ENCODE peak calls at places on chromosomes 13 and 19, in nine cellular contexts. D is testis; H is fibroblast of villous mesenchyme; O is nephron progenitor cell; L is AG09309; S is activated CD8-positive, alpha-beta T cell treated with anti-CD3 and anti-CD28 coated beads for 36 hours; A is epithelial cell of esophagus; F is lower leg skin; G is AG10803. J is an unnamed sample.

GRCh38 chr19:51354103-51354741 is 12.0 kb downstream of the ETFB start:
- DNase-seq in D (no peak), H (no peak), O (peak), L (no peak), S (no peak), A (no peak), F (no peak), G (no peak), J (no peak)

GRCh38 chr13:70905035-70905434 is 796.8 kb upstream of the KLHL1 start:
- DNase-seq in D (no peak), H (no peak), O (no peak), L (no peak), S (no peak), A (peak), F (no peak), G (no peak), J (no peak)

GRCh38 chr13:70310720-70311119 is 202.5 kb upstream of the KLHL1 start:
- DNase-seq in D (peak), H (no peak), O (peak), L (no peak), S (no peak), A (peak), F (no peak), G (no peak), J (no peak)

GRCh38 chr19:54248016-54248601 is 5.5 kb upstream of the LILRA6 start:
- DNase-seq in D (no peak), H (no peak), O (no peak), L (no peak), S (peak), A (no peak), F (no peak), G (no peak), J (peak)

GRCh38 chr13:35953537-35954206 is 177.5 kb downstream of the DCLK1 start:
- DNase-seq in D (peak), H (peak), O (peak), L (peak), S (no peak), A (peak), F (peak), G (peak), J (peak)

GRCh38 chr13:45714170-45714569 is 12.1 kb downstream of the CBY2 start:
- DNase-seq in D (no peak), H (no peak), O (no peak), L (no peak), S (no peak), A (no peak), F (peak), G (no peak), J (no peak)

GRCh38 chr13:40060318-40061007 is 405.0 kb downstream of the COG6 start:
- DNase-seq in D (peak), H (peak), O (no peak), L (peak), S (peak), A (peak), F (peak), G (peak), J (peak)

GRCh38 chr19:17431417-17431816 is 11.6 kb downstream of the MVB12A start:
- DNase-seq in D (no peak), H (no peak), O (no peak), L (no peak), S (no peak), A (no peak), F (no peak), G (no peak), J (no peak)

GRCh38 chr19:12838182-12838890 is at the start of gene MAST1:
- DNase-seq in D (peak), H (peak), O (peak), L (no peak), S (peak), A (peak), F (no peak), G (no peak), J (no peak)

GRCh38 chr13:79451500-79451962 is 29.4 kb upstream of the NDFIP2 start:
- DNase-seq in D (no peak), H (peak), O (no peak), L (peak), S (peak), A (peak), F (no peak), G (peak), J (peak)

GRCh38 chr13:78826936-78827335 is 168.0 kb upstream of the OBI1 start:
- DNase-seq in D (no peak), H (no peak), O (no peak), L (no peak), S (no peak), A (no peak), F (no peak), G (no peak), J (no peak)

GRCh38 chr19:49952906-49953305 is 8.1 kb downstream of the SIGLEC11 start:
- DNase-seq in D (no peak), H (no peak), O (no peak), L (no peak), S (no peak), A (no peak), F (no peak), G (no peak), J (no peak)

GRCh38 chr13:50340566-50341287 is 325.5 kb downstream of the KCNRG start:
- DNase-seq in D (peak), H (no peak), O (no peak), L (no peak), S (no peak), A (no peak), F (no peak), G (no peak), J (no peak)

GRCh38 chr13:97539651-97540230 is 105.8 kb downstream of the RAP2A start:
- DNase-seq in D (no peak), H (peak), O (no peak), L (no peak), S (no peak), A (peak), F (no peak), G (no peak), J (peak)

GRCh38 chr19:17327654-17328516 is 6.8 kb downstream of the ANO8 start:
- DNase-seq in D (peak), H (peak), O (peak), L (no peak), S (peak), A (peak), F (no peak), G (no peak), J (no peak)

GRCh38 chr19:42306646-42307045 is 4.2 kb upstream of the PAFAH1B3 start:
- DNase-seq in D (peak), H (no peak), O (no peak), L (no peak), S (no peak), A (no peak), F (no peak), G (no peak), J (no peak)

GRCh38 chr13:46334008-46334407 is 53.0 kb downstream of the RUBCNL start:
- DNase-seq in D (no peak), H (no peak), O (no peak), L (no peak), S (no peak), A (no peak), F (no peak), G (no peak), J (no peak)

GRCh38 chr19:45918721-45919120 is 4.1 kb upstream of the NANOS2 start:
- DNase-seq in D (no peak), H (no peak), O (no peak), L (no peak), S (no peak), A (no peak), F (no peak), G (no peak), J (no peak)

GRCh38 chr19:7515091-7515470 is 822 bp upstream of the ZNF358 start:
- DNase-seq in D (no peak), H (peak), O (no peak), L (no peak), S (no peak), A (no peak), F (no peak), G (no peak), J (no peak)

GRCh38 chr19:27740396-27740795 is 1472.6 kb downstream of the UQCRFS1 start:
- DNase-seq in D (no peak), H (no peak), O (no peak), L (no peak), S (no peak), A (no peak), F (peak), G (no peak), J (no peak)

DNA sequence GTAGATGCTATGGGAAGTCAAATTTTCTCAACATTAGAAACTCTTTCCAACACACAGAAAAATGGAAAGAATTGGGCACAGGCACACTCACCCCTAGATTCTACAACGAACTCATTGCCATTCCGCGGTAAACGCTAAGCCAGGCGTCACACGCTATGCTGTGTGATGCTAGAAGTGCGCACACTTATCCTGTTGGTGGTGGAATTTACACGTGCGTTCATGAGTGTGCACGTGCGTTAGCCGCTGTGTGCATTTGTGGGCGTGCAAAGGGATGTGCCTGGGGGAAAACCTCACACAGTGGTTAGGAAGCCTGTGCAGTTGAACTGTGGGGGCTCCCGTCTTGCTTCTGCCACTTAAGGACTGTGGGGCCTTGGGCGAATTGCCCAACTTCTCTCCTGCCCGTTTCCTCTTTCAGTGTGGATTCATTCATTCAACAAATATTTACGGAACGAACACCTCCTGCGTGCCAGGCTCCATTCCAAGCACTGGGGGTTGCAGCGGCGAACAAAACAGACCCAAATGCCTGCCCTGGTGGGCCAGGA is 7.7 kb downstream of the NFILZ start:
- DNase-seq in D (peak), H (no peak), O (no peak), L (peak), S (peak), A (no peak), F (no peak), G (peak), J (no peak)
- TF ChIP-seq CTCF in D (no peak), H (no peak), O (no peak), L (no peak), S (no peak), A (no peak), F (no peak), G (no peak), J (no peak)

DNA sequence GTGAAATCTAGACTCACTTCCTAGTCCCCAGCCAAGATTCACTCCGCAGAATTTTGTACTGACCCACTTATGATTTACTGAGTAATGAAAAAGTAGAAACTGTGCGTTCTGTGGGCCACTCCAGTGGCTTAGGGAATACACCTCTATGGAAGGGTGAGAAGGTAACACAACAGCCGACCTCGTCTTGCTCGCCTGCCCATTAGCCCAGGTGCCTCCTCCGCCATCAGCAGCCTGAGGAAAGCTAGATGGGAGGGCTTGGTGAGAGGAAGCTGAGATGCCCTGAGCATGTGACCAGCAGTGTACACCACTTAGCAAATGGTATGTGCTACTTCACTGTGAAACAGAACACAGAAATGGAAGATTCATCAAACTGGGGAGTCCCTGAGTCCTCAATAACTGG is 98.3 kb upstream of the SOX1 start:
- DNase-seq in D (no peak), H (no peak), O (no peak), L (no peak), S (no peak), A (no peak), F (peak), G (no peak), J (no peak)
- TF ChIP-seq CTCF in D (no peak), H (no peak), O (no peak), L (no peak), S (no peak), A (no peak), F (no peak), G (no peak), J (no peak)

GRCh38 chr13:44051405-44051804 is 171.7 kb downstream of the LACC1 start:
- DNase-seq in D (no peak), H (no peak), O (no peak), L (no peak), S (no peak), A (no peak), F (no peak), G (no peak), J (no peak)

GRCh38 chr13:44049546-44049945 is 169.8 kb downstream of the LACC1 start:
- DNase-seq in D (no peak), H (no peak), O (no peak), L (no peak), S (no peak), A (no peak), F (no peak), G (no peak), J (no peak)

GRCh38 chr13:44051923-44052322 is 172.2 kb downstream of the LACC1 start:
- DNase-seq in D (no peak), H (peak), O (no peak), L (no peak), S (no peak), A (no peak), F (no peak), G (no peak), J (no peak)

GRCh38 chr13:44048326-44048725 is 168.6 kb downstream of the LACC1 start:
- DNase-seq in D (no peak), H (no peak), O (no peak), L (no peak), S (no peak), A (no peak), F (no peak), G (no peak), J (no peak)

DNA sequence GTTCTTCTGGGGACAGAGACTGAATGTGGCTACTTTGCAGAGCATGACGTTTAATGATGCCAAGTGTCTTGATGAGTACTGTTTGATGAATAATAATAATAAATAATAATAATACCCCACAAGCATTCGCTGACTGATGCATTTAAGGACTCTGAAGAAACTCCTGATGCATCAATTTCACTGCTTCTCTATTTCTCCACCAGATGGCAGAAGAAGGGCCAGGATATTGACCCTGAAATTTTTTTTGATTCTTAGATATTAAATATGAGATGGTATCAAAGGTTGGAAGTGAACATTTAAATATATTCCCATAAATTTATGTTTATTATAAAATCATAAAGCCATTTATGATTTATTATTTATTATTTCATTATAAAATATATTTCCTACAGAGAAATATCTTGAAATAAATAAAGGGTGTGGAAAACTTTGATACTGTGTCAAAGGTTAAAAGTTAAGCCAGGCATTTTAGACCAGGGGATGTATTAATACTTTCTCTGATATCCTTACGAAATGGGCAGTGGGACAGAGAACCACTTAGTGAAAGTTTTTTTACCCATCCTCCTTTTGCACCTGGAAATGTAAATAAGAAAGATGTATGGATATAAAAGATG is 170.9 kb downstream of the LACC1 start:
- DNase-seq in D (no peak), H (peak), O (no peak), L (no peak), S (no peak), A (peak), F (no peak), G (peak), J (peak)
- TF ChIP-seq CTCF in D (peak), H (peak), O (peak), L (peak), S (peak), A (peak), F (no peak), G (peak), J (peak)

DNA sequence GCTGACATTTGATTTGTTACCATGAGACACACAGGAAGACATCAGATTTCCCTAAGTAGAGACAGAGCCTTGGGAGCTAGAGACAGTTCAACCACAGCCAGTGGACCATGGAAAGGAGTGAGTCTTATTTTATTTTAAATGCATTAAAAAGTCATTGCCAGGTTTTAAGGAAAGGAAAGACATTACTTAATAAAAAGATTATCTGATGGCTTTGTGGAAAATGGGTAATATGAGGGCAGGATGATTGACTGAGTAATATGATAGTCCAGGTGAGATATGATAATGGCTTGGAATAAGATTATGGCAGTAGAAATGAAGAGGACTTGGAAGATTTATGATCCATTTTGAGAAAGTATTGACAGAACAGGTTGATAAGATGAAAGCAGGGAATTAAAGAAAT is 580.1 kb downstream of the GPC5 start:
- DNase-seq in D (no peak), H (no peak), O (no peak), L (no peak), S (no peak), A (no peak), F (no peak), G (no peak), J (no peak)
- TF ChIP-seq CTCF in D (no peak), H (no peak), O (no peak), L (no peak), S (no peak), A (no peak), F (no peak), G (no peak), J (no peak)

GRCh38 chr13:99087130-99087953 is 109.5 kb upstream of the DOCK9 start:
- DNase-seq in D (peak), H (peak), O (peak), L (peak), S (peak), A (peak), F (peak), G (peak), J (peak)
- TF ChIP-seq CTCF in D (no peak), H (peak), O (peak), L (peak), S (peak), A (peak), F (no peak), G (peak), J (no peak)

GRCh38 chr13:96025283-96025682 is 27.9 kb downstream of the UGGT2 start:
- DNase-seq in D (no peak), H (no peak), O (no peak), L (no peak), S (no peak), A (peak), F (no peak), G (peak), J (peak)

GRCh38 chr13:96020941-96021340 is 32.3 kb downstream of the UGGT2 start:
- DNase-seq in D (no peak), H (no peak), O (no peak), L (no peak), S (no peak), A (no peak), F (no peak), G (no peak), J (no peak)

GRCh38 chr13:96018135-96018534 is 35.1 kb downstream of the UGGT2 start:
- DNase-seq in D (no peak), H (no peak), O (no peak), L (no peak), S (no peak), A (no peak), F (no peak), G (no peak), J (no peak)

DNA sequence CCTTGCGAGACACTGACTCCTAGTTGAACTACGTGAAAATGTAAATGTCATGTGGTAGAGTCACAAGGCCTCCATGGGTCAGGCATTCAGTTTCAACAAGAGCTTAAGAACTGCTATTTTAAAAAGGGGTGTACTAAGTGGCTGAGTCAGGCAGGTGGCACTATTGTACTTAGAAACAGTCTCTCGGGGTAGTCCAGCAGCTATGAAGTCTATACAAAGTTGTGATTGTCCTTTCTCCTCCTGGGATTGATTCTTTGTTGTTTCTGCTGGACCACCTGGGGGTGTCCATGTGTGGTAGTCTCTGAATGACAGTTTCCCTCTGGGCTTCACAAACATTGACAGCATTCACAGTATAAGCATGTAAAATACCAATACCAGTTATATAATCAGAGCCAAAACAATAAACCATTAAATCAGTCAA is 33.0 kb downstream of the UGGT2 start:
- DNase-seq in D (peak), H (peak), O (peak), L (peak), S (peak), A (peak), F (no peak), G (peak), J (peak)
- TF ChIP-seq CTCF in D (peak), H (peak), O (peak), L (peak), S (peak), A (peak), F (no peak), G (peak), J (peak)